ENCODE peak calls at places on chromosome 14, in five cellular contexts. U is left cardiac atrium; E is naive thymus-derived CD4-positive, alpha-beta T cell; B is activated naive CD8-positive, alpha-beta T cell treated with anti-CD3 and anti-CD28 coated beads, Interleukin-2, amount 50 U/mL, for 24 hours; H is GM03348. K is an unnamed sample.

GRCh38 chr14:34710006-34710405 is 4.4 kb downstream of the CFL2 start:
- DNase-seq in U (no peak), E (no peak), B (no peak), H (no peak), K (no peak)

GRCh38 chr14:35898217-35898775 is 72.2 kb downstream of the BRMS1L start:
- DNase-seq in U (no peak), E (no peak), B (no peak), H (no peak), K (no peak)

GRCh38 chr14:68408680-68409079 is 384.2 kb downstream of the ZFP36L1 start:
- DNase-seq in U (no peak), E (peak; percentile 27), B (no peak), H (no peak), K (no peak)

GRCh38 chr14:36975834-36976233 is 196.6 kb downstream of the SLC25A21 start:
- DNase-seq in U (no peak), E (no peak), B (no peak), H (no peak), K (no peak)

GRCh38 chr14:77663289-77663688 is 44.5 kb downstream of the ALKBH1 start:
- DNase-seq in U (no peak), E (no peak), B (no peak), H (no peak), K (no peak)

GRCh38 chr14:102434647-102435175 is 72.0 kb downstream of the TECPR2 start:
- DNase-seq in U (no peak), E (no peak), B (no peak), H (no peak), K (no peak)

GRCh38 chr14:105445290-105445689 is 25.7 kb downstream of the MTA1 start:
- DNase-seq in U (no peak), E (no peak), B (no peak), H (no peak), K (no peak)

GRCh38 chr14:52848626-52849025 is 57.2 kb upstream of the GNPNAT1 start:
- DNase-seq in U (no peak), E (no peak), B (no peak), H (no peak), K (no peak)

GRCh38 chr14:32013083-32013482 is 64.0 kb upstream of the ARHGAP5 start:
- DNase-seq in U (no peak), E (no peak), B (no peak), H (no peak), K (no peak)

GRCh38 chr14:75619598-75619997 is 41.1 kb downstream of the ERG28 start:
- DNase-seq in U (no peak), E (no peak), B (no peak), H (no peak), K (no peak)

K was measured in B cell.